ENCODE peak calls at places on chromosome 7, in nine cellular contexts. One of them, this sample, is unnamed. For H3K4me1, the result is how much of the 10 kb centered on the place peaks cover.

GRCh38 chr7:111083423-111083822 is 7.5 kb upstream of the LRRN3 start:
- DNase-seq in transverse colon: no peak
- DNase-seq in pancreas: no peak
- DNase-seq in sigmoid colon: no peak
- DNase-seq in foreskin keratinocyte: no peak
- DNase-seq in A673: no peak
- DNase-seq in A549: no peak
- DNase-seq in tibial nerve: no peak
- DNase-seq in cardiac muscle cell: no peak
- DNase-seq in this sample: peak

GRCh38 chr7:63040966-63041610 is 957.6 kb upstream of the ZNF722 start:
- DNase-seq in transverse colon: no peak
- DNase-seq in pancreas: no peak
- DNase-seq in sigmoid colon: no peak
- DNase-seq in foreskin keratinocyte: no peak
- DNase-seq in A673: no peak
- DNase-seq in A549: no peak
- DNase-seq in tibial nerve: no peak
- DNase-seq in cardiac muscle cell: peak
- DNase-seq in this sample: no peak

GRCh38 chr7:24192053-24192452 is 91.9 kb upstream of the NPY start:
- DNase-seq in transverse colon: no peak
- DNase-seq in pancreas: no peak
- DNase-seq in sigmoid colon: no peak
- DNase-seq in foreskin keratinocyte: no peak
- DNase-seq in A673: peak
- DNase-seq in A549: no peak
- DNase-seq in tibial nerve: no peak
- DNase-seq in cardiac muscle cell: no peak
- DNase-seq in this sample: no peak

GRCh38 chr7:43108255-43109011 is 4.0 kb upstream of the HECW1 start:
- DNase-seq in transverse colon: peak
- DNase-seq in pancreas: peak
- DNase-seq in sigmoid colon: no peak
- DNase-seq in foreskin keratinocyte: peak
- DNase-seq in A673: peak
- DNase-seq in A549: peak
- DNase-seq in tibial nerve: peak
- DNase-seq in cardiac muscle cell: peak
- DNase-seq in this sample: peak

GRCh38 chr7:74206589-74207120 is 3.2 kb upstream of the LAT2 start:
- DNase-seq in transverse colon: peak
- DNase-seq in pancreas: peak
- DNase-seq in sigmoid colon: peak
- DNase-seq in foreskin keratinocyte: peak
- DNase-seq in A673: peak
- DNase-seq in A549: peak
- DNase-seq in tibial nerve: peak
- DNase-seq in cardiac muscle cell: peak
- DNase-seq in this sample: peak

GRCh38 chr7:90766814-90767564 is 170.9 kb downstream of the CDK14 start:
- DNase-seq in transverse colon: peak
- DNase-seq in pancreas: peak
- DNase-seq in sigmoid colon: no peak
- DNase-seq in foreskin keratinocyte: peak
- DNase-seq in A673: peak
- DNase-seq in A549: no peak
- DNase-seq in tibial nerve: no peak
- DNase-seq in cardiac muscle cell: peak
- DNase-seq in this sample: no peak

GRCh38 chr7:32357535-32358277 is 132.5 kb downstream of the LSM5 start:
- DNase-seq in transverse colon: no peak
- DNase-seq in pancreas: no peak
- DNase-seq in sigmoid colon: no peak
- DNase-seq in foreskin keratinocyte: peak
- DNase-seq in A673: no peak
- DNase-seq in A549: peak
- DNase-seq in tibial nerve: no peak
- DNase-seq in cardiac muscle cell: no peak
- DNase-seq in this sample: no peak

GRCh38 chr7:20906791-20907190 is 120.1 kb upstream of the SP8 start:
- DNase-seq in transverse colon: no peak
- DNase-seq in pancreas: no peak
- DNase-seq in sigmoid colon: no peak
- DNase-seq in foreskin keratinocyte: no peak
- DNase-seq in A673: no peak
- DNase-seq in A549: no peak
- DNase-seq in tibial nerve: no peak
- DNase-seq in cardiac muscle cell: no peak
- DNase-seq in this sample: no peak

GRCh38 chr7:46003896-46004875 is 83.1 kb upstream of the IGFBP3 start:
- DNase-seq in transverse colon: no peak
- DNase-seq in pancreas: no peak
- DNase-seq in sigmoid colon: no peak
- DNase-seq in foreskin keratinocyte: peak
- DNase-seq in A673: no peak
- DNase-seq in A549: no peak
- DNase-seq in tibial nerve: no peak
- DNase-seq in cardiac muscle cell: no peak
- DNase-seq in this sample: no peak

GRCh38 chr7:140669352-140669751 is 3.4 kb upstream of the ADCK2 start:
- DNase-seq in transverse colon: no peak
- DNase-seq in pancreas: no peak
- DNase-seq in sigmoid colon: no peak
- DNase-seq in foreskin keratinocyte: no peak
- DNase-seq in A673: no peak
- DNase-seq in A549: no peak
- DNase-seq in tibial nerve: no peak
- DNase-seq in cardiac muscle cell: no peak
- DNase-seq in this sample: no peak

GRCh38 chr7:80637453-80637852 is 989 bp upstream of the CD36 start:
- DNase-seq in transverse colon: no peak
- DNase-seq in pancreas: no peak
- DNase-seq in sigmoid colon: no peak
- DNase-seq in foreskin keratinocyte: no peak
- DNase-seq in A673: no peak
- DNase-seq in A549: no peak
- DNase-seq in tibial nerve: no peak
- DNase-seq in cardiac muscle cell: no peak
- DNase-seq in this sample: no peak

GRCh38 chr7:1454471-1455065 is 4.7 kb downstream of the MICALL2 start:
- DNase-seq in transverse colon: no peak
- DNase-seq in pancreas: peak
- DNase-seq in sigmoid colon: no peak
- DNase-seq in foreskin keratinocyte: no peak
- DNase-seq in A673: no peak
- DNase-seq in A549: no peak
- DNase-seq in tibial nerve: peak
- DNase-seq in cardiac muscle cell: no peak
- DNase-seq in this sample: no peak
- H3K27ac ChIP-seq in transverse colon: peak
- H3K27ac ChIP-seq in pancreas: peak
- H3K27ac ChIP-seq in sigmoid colon: peak
- H3K27ac ChIP-seq in foreskin keratinocyte: no peak
- H3K27ac ChIP-seq in A673: peak
- H3K27ac ChIP-seq in A549: no peak
- H3K27ac ChIP-seq in tibial nerve: peak
- H3K27ac ChIP-seq in cardiac muscle cell: no peak
- H3K27ac ChIP-seq in this sample: no peak

GRCh38 chr7:44486001-44486400 is 4.5 kb downstream of the NUDCD3 start:
- DNase-seq in transverse colon: no peak
- DNase-seq in pancreas: no peak
- DNase-seq in sigmoid colon: no peak
- DNase-seq in foreskin keratinocyte: no peak
- DNase-seq in A673: no peak
- DNase-seq in A549: no peak
- DNase-seq in tibial nerve: no peak
- DNase-seq in cardiac muscle cell: no peak
- DNase-seq in this sample: no peak

GRCh38 chr7:44486693-44487092 is 3.8 kb downstream of the NUDCD3 start:
- DNase-seq in transverse colon: no peak
- DNase-seq in pancreas: no peak
- DNase-seq in sigmoid colon: no peak
- DNase-seq in foreskin keratinocyte: peak
- DNase-seq in A673: no peak
- DNase-seq in A549: no peak
- DNase-seq in tibial nerve: no peak
- DNase-seq in cardiac muscle cell: no peak
- DNase-seq in this sample: no peak

GRCh38 chr7:44482502-44483485 is 7.7 kb downstream of the NUDCD3 start:
- DNase-seq in transverse colon: no peak
- DNase-seq in pancreas: no peak
- DNase-seq in sigmoid colon: no peak
- DNase-seq in foreskin keratinocyte: no peak
- DNase-seq in A673: no peak
- DNase-seq in A549: no peak
- DNase-seq in tibial nerve: no peak
- DNase-seq in cardiac muscle cell: no peak
- DNase-seq in this sample: no peak

GRCh38 chr7:44488955-44489354 is 1.5 kb downstream of the NUDCD3 start:
- DNase-seq in transverse colon: no peak
- DNase-seq in pancreas: no peak
- DNase-seq in sigmoid colon: no peak
- DNase-seq in foreskin keratinocyte: no peak
- DNase-seq in A673: no peak
- DNase-seq in A549: no peak
- DNase-seq in tibial nerve: no peak
- DNase-seq in cardiac muscle cell: no peak
- DNase-seq in this sample: no peak

DNA sequence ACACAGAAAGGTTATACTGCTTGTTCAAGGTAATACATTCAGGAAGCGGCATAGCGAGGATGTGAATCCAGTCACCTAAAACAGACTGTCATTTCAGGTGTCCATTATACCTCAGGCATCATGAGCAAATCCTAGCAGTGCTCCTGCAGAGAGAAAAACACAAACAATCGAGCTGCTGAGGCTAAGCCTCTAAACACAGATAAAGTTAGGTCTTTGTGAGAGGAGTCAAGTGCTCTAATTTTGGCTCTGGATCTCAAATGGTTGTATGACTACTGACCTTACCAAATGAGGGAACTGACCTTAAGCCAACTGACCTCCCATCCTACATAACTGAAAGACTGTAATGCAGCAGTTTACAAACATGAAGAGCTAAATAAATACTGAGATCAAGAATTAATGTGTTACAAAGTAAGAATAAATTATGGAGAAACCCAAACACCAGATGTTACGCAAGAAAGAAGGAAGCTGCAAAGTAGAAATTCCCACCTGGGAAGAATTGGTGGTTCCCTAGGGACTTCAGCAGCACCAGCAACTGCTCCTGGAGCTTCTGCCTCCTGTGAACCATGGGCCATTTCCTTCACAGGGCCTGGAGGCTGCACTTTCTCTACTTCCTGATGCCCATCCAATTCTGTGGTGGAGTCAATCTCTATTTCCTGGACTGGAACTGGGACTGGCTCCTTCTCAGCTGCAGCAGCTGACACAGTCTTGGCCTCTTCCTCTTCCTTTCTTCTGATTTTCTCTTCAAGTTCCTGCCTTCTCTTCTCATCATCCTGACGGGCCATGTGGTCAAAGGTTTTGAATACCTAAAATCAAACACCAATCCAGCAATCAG is 5.8 kb downstream of the NUDCD3 start:
- DNase-seq in transverse colon: no peak
- DNase-seq in pancreas: no peak
- DNase-seq in sigmoid colon: no peak
- DNase-seq in foreskin keratinocyte: no peak
- DNase-seq in A673: no peak
- DNase-seq in A549: no peak
- DNase-seq in tibial nerve: no peak
- DNase-seq in cardiac muscle cell: peak
- DNase-seq in this sample: no peak
- H3K4me1 ChIP-seq in transverse colon: under half
- H3K4me1 ChIP-seq in pancreas: under half
- H3K4me1 ChIP-seq in sigmoid colon: under half
- H3K4me1 ChIP-seq in foreskin keratinocyte: under half
- H3K4me1 ChIP-seq in A673: under half
- H3K4me1 ChIP-seq in A549: under half
- H3K4me1 ChIP-seq in tibial nerve: half or more
- H3K4me1 ChIP-seq in cardiac muscle cell: under half
- H3K4me1 ChIP-seq in this sample: half or more

GRCh38 chr7:6476596-6477374 is 29.0 kb upstream of the DAGLB start:
- DNase-seq in transverse colon: no peak
- DNase-seq in pancreas: no peak
- DNase-seq in sigmoid colon: no peak
- DNase-seq in foreskin keratinocyte: no peak
- DNase-seq in A673: no peak
- DNase-seq in A549: no peak
- DNase-seq in tibial nerve: no peak
- DNase-seq in cardiac muscle cell: no peak
- DNase-seq in this sample: no peak
- H3K27ac ChIP-seq in transverse colon: no peak
- H3K27ac ChIP-seq in pancreas: no peak
- H3K27ac ChIP-seq in sigmoid colon: no peak
- H3K27ac ChIP-seq in foreskin keratinocyte: no peak
- H3K27ac ChIP-seq in A673: no peak
- H3K27ac ChIP-seq in A549: no peak
- H3K27ac ChIP-seq in tibial nerve: no peak
- H3K27ac ChIP-seq in cardiac muscle cell: no peak
- H3K27ac ChIP-seq in this sample: no peak

GRCh38 chr7:4784799-4785198 is 9.4 kb downstream of the AP5Z1 start:
- DNase-seq in transverse colon: no peak
- DNase-seq in pancreas: no peak
- DNase-seq in sigmoid colon: no peak
- DNase-seq in foreskin keratinocyte: no peak
- DNase-seq in A673: no peak
- DNase-seq in A549: no peak
- DNase-seq in tibial nerve: no peak
- DNase-seq in cardiac muscle cell: peak
- DNase-seq in this sample: no peak

GRCh38 chr7:4787541-4787940 is 12.1 kb downstream of the AP5Z1 start:
- DNase-seq in transverse colon: no peak
- DNase-seq in pancreas: no peak
- DNase-seq in sigmoid colon: peak
- DNase-seq in foreskin keratinocyte: no peak
- DNase-seq in A673: no peak
- DNase-seq in A549: no peak
- DNase-seq in tibial nerve: no peak
- DNase-seq in cardiac muscle cell: no peak
- DNase-seq in this sample: no peak

GRCh38 chr7:4785371-4785770 is 9.9 kb downstream of the AP5Z1 start:
- DNase-seq in transverse colon: no peak
- DNase-seq in pancreas: no peak
- DNase-seq in sigmoid colon: no peak
- DNase-seq in foreskin keratinocyte: no peak
- DNase-seq in A673: no peak
- DNase-seq in A549: no peak
- DNase-seq in tibial nerve: no peak
- DNase-seq in cardiac muscle cell: no peak
- DNase-seq in this sample: no peak

GRCh38 chr7:4787947-4788626 is 12.7 kb downstream of the AP5Z1 start:
- DNase-seq in transverse colon: no peak
- DNase-seq in pancreas: no peak
- DNase-seq in sigmoid colon: peak
- DNase-seq in foreskin keratinocyte: no peak
- DNase-seq in A673: no peak
- DNase-seq in A549: no peak
- DNase-seq in tibial nerve: no peak
- DNase-seq in cardiac muscle cell: no peak
- DNase-seq in this sample: no peak

GRCh38 chr7:4786015-4786414 is 10.6 kb downstream of the AP5Z1 start:
- DNase-seq in transverse colon: no peak
- DNase-seq in pancreas: no peak
- DNase-seq in sigmoid colon: no peak
- DNase-seq in foreskin keratinocyte: no peak
- DNase-seq in A673: no peak
- DNase-seq in A549: no peak
- DNase-seq in tibial nerve: no peak
- DNase-seq in cardiac muscle cell: no peak
- DNase-seq in this sample: no peak
- H3K4me1 ChIP-seq in transverse colon: under half
- H3K4me1 ChIP-seq in pancreas: under half
- H3K4me1 ChIP-seq in sigmoid colon: under half
- H3K4me1 ChIP-seq in foreskin keratinocyte: under half
- H3K4me1 ChIP-seq in A673: under half
- H3K4me1 ChIP-seq in A549: under half
- H3K4me1 ChIP-seq in tibial nerve: under half
- H3K4me1 ChIP-seq in cardiac muscle cell: under half
- H3K4me1 ChIP-seq in this sample: under half